ENCODE peak calls at places on chromosomes 11 and 22, in five cellular contexts. One of them, this sample, is unnamed.

GRCh38 chr22:39232246-39232645 is 12.5 kb downstream of the PDGFB start:
- DNase-seq in Right ventricle myocardium superior: no peak
- DNase-seq in RPMI7951: no peak
- DNase-seq in substantia nigra: no peak
- DNase-seq in AG09319: no peak
- DNase-seq in this sample: no peak

GRCh38 chr11:15653191-15653590 is 538.5 kb downstream of the INSC start:
- DNase-seq in AG09319: no peak
- DNase-seq in RPMI7951: no peak
- DNase-seq in substantia nigra: no peak
- DNase-seq in Right ventricle myocardium superior: no peak
- DNase-seq in this sample: no peak

GRCh38 chr11:10984250-10984649 is 126.4 kb upstream of the ZBED5 start:
- DNase-seq in substantia nigra: no peak
- DNase-seq in AG09319: no peak
- DNase-seq in Right ventricle myocardium superior: no peak
- DNase-seq in RPMI7951: no peak
- DNase-seq in this sample: no peak

GRCh38 chr22:27220349-27220748 is 563.0 kb downstream of the MIAT start:
- DNase-seq in Right ventricle myocardium superior: no peak
- DNase-seq in substantia nigra: no peak
- DNase-seq in RPMI7951: peak
- DNase-seq in AG09319: no peak
- DNase-seq in this sample: peak

GRCh38 chr11:75945925-75946324 is 130.9 kb downstream of the UVRAG start:
- DNase-seq in substantia nigra: no peak
- DNase-seq in Right ventricle myocardium superior: no peak
- DNase-seq in RPMI7951: no peak
- DNase-seq in AG09319: no peak
- DNase-seq in this sample: no peak

GRCh38 chr22:25484498-25484897 is 80.0 kb upstream of the GRK3 start:
- DNase-seq in AG09319: no peak
- DNase-seq in RPMI7951: no peak
- DNase-seq in Right ventricle myocardium superior: no peak
- DNase-seq in substantia nigra: no peak
- DNase-seq in this sample: no peak

GRCh38 chr11:16097543-16097942 is 258.8 kb downstream of the SOX6 start:
- DNase-seq in AG09319: no peak
- DNase-seq in substantia nigra: no peak
- DNase-seq in RPMI7951: no peak
- DNase-seq in Right ventricle myocardium superior: no peak
- DNase-seq in this sample: no peak

GRCh38 chr11:95835768-95836488 is 45.6 kb downstream of the CEP57 start:
- DNase-seq in AG09319: peak
- DNase-seq in substantia nigra: no peak
- DNase-seq in Right ventricle myocardium superior: peak
- DNase-seq in RPMI7951: peak
- DNase-seq in this sample: peak